ENCODE peak calls at places on chromosomes 7 and 10, in ten cellular contexts. P is CD4-positive, alpha-beta memory T cell; B is stimulated activated CD4-positive, alpha-beta T cell treated with anti-CD3 and anti-CD28 coated beads, Interleukin-2, amount 100 ng/mL, for 4 hours; O is astrocyte of the spinal cord; V is dermis microvascular lymphatic vessel endothelial cell; W is BJ; R is AG08396; K is tibial nerve; D is aorta; H is activated naive CD4-positive, alpha-beta T cell treated with anti-CD3 and anti-CD28 coated beads, Interleukin-2, amount 50 U/mL, for 72 hours. Q is an unnamed sample.

GRCh38 chr10:86689146-86689545 is 20.8 kb downstream of the LDB3 start:
- DNase-seq in B (no peak), V (no peak), D (no peak), W (no peak), H (no peak), P (no peak), O (no peak), R (no peak), K (no peak), Q (no peak)

GRCh38 chr7:33300131-33300530 is 170.8 kb downstream of the BBS9 start:
- DNase-seq in P (no peak), D (no peak), R (no peak), W (no peak), K (no peak), V (no peak), H (no peak), B (no peak), O (no peak), Q (no peak)

GRCh38 chr10:3111626-3112220 is 44.4 kb downstream of the PFKP start:
- DNase-seq in B (no peak), K (no peak), O (peak), V (no peak), H (no peak), D (no peak), P (no peak), W (no peak), R (no peak), Q (no peak)

GRCh38 chr7:138358850-138359341 is 101.2 kb upstream of the TRIM24 start:
- DNase-seq in K (no peak), R (no peak), D (no peak), O (no peak), B (no peak), H (no peak), P (no peak), W (no peak), V (no peak), Q (no peak)

GRCh38 chr10:120272350-120272749 is 184.7 kb upstream of the PLPP4 start:
- DNase-seq in O (no peak), R (no peak), H (no peak), K (no peak), P (no peak), D (no peak), B (no peak), V (no peak), W (no peak), Q (no peak)

GRCh38 chr10:60148266-60148840 is 241.3 kb downstream of the ANK3 start:
- DNase-seq in O (peak), P (no peak), W (peak), B (no peak), R (no peak), H (no peak), D (no peak), V (peak), K (no peak), Q (no peak)

GRCh38 chr10:129846991-129847391 is 117.1 kb downstream of the EBF3 start:
- DNase-seq in O (no peak), V (no peak), R (no peak), H (no peak), D (no peak), B (no peak), P (no peak), W (no peak), K (no peak), Q (no peak)

GRCh38 chr10:67506083-67506756 is 189.8 kb downstream of the CTNNA3 start:
- DNase-seq in B (no peak), W (no peak), K (no peak), D (no peak), R (no peak), P (no peak), H (no peak), V (no peak), O (no peak), Q (no peak)

GRCh38 chr7:81244213-81244612 is 325.4 kb upstream of the SEMA3C start:
- DNase-seq in W (no peak), P (no peak), D (no peak), V (peak), K (no peak), O (no peak), R (no peak), B (no peak), H (no peak), Q (no peak)

GRCh38 chr10:60762554-60762953 is 15.7 kb upstream of the CDK1 start:
- DNase-seq in V (no peak), B (no peak), W (no peak), P (no peak), O (no peak), D (no peak), R (no peak), K (no peak), H (no peak), Q (no peak)

GRCh38 chr10:34080485-34081346 is 734.4 kb downstream of the PARD3 start:
- DNase-seq in O (no peak), W (no peak), P (no peak), K (no peak), V (no peak), B (no peak), H (no peak), D (no peak), R (no peak), Q (no peak)